ENCODE peak calls at places on chromosomes 7 and 10, in six cellular contexts. I is HFFc6, R is HL-60, Y is B cell, J is RWPE1, S is endodermal cell. L is an unnamed sample.

GRCh38 chr10:24756283-24756682 is 32.6 kb upstream of the ARHGAP21 start:
- DNase-seq in I (no peak), S (no peak), J (peak; percentile 12), R (no peak), Y (no peak), L (no peak)

GRCh38 chr7:12687213-12688171 is at the start of gene ARL4A:
- DNase-seq in J (peak; percentile 100), S (peak; percentile 100), I (peak; percentile 97), Y (peak; percentile 77), R (peak; percentile 86), L (peak; percentile 98)

GRCh38 chr10:63554666-63555065 is 33.5 kb downstream of the REEP3 start:
- DNase-seq in I (peak; percentile 90), Y (peak; percentile 67), R (no peak), J (peak; percentile 27), S (no peak), L (no peak)

GRCh38 chr7:2417981-2418481 is 14.6 kb downstream of the CHST12 start:
- DNase-seq in I (peak; percentile 12), R (no peak), J (no peak), S (no peak), Y (no peak), L (no peak)

GRCh38 chr10:103295391-103296044 is 18.6 kb downstream of the INA start:
- DNase-seq in R (no peak), J (no peak), S (no peak), I (peak; percentile 86), Y (no peak), L (no peak)

GRCh38 chr10:8036521-8037198 is 17.8 kb upstream of the GATA3 start:
- DNase-seq in R (no peak), S (peak; percentile 48), J (no peak), I (no peak), Y (no peak), L (no peak)

GRCh38 chr10:7545256-7545655 is 121.5 kb downstream of the ITIH5 start:
- DNase-seq in Y (no peak), R (no peak), I (no peak), J (no peak), S (no peak), L (no peak)

GRCh38 chr7:131861620-131862346 is 305.4 kb upstream of the PODXL start:
- DNase-seq in I (peak; percentile 16), Y (no peak), R (no peak), S (no peak), J (no peak), L (no peak)

GRCh38 chr10:9097991-9098306 is 1043.5 kb downstream of the GATA3 start:
- DNase-seq in I (no peak), R (no peak), Y (no peak), J (no peak), S (peak; percentile 47), L (no peak)

GRCh38 chr7:36301914-36302771 is 87.5 kb upstream of the ANLN start:
- DNase-seq in R (no peak), S (peak; percentile 72), I (no peak), Y (no peak), J (no peak), L (no peak)

GRCh38 chr7:130069179-130069977 is 956 bp upstream of the KLHDC10 start:
- DNase-seq in R (no peak), I (no peak), J (no peak), Y (no peak), S (no peak), L (no peak)

GRCh38 chr7:37150180-37150579 is 298.5 kb downstream of the ELMO1 start:
- DNase-seq in I (no peak), Y (no peak), R (no peak), S (no peak), J (no peak), L (no peak)

GRCh38 chr7:84729284-84729683 is 457.6 kb downstream of the SEMA3D start:
- DNase-seq in J (no peak), R (no peak), S (no peak), Y (no peak), I (peak; percentile 87), L (no peak)

GRCh38 chr7:31125171-31125570 is 73.1 kb downstream of the ADCYAP1R1 start:
- DNase-seq in Y (no peak), J (no peak), R (no peak), I (no peak), S (no peak), L (no peak)

GRCh38 chr10:24207781-24208611 is 942 bp upstream of the KIAA1217 start:
- DNase-seq in Y (no peak), J (no peak), R (no peak), S (peak; percentile 47), I (no peak), L (no peak)

GRCh38 chr10:73874267-73875138 is at the start of gene CAMK2G:
- DNase-seq in I (peak; percentile 81), J (peak; percentile 95), Y (peak; percentile 98), S (peak; percentile 91), R (peak; percentile 69), L (peak; percentile 78)

GRCh38 chr7:94642838-94643653 is 12.9 kb downstream of the SGCE start:
- DNase-seq in S (no peak), I (no peak), R (no peak), J (no peak), Y (no peak), L (no peak)

GRCh38 chr10:122192142-122192541 is 79.0 kb upstream of the BTBD16 start:
- DNase-seq in J (no peak), S (no peak), R (no peak), I (no peak), Y (no peak), L (peak; percentile 48)

GRCh38 chr7:157769870-157770213 is 433.0 kb downstream of the DNAJB6 start:
- DNase-seq in I (no peak), S (no peak), J (no peak), R (no peak), Y (no peak), L (no peak)

GRCh38 chr10:104277785-104278184 is 8.8 kb downstream of the GSTO2 start:
- DNase-seq in I (no peak), Y (no peak), S (no peak), J (no peak), R (no peak), L (no peak)

GRCh38 chr7:94578615-94579014 is 69.0 kb downstream of the CASD1 start:
- DNase-seq in Y (no peak), I (no peak), S (no peak), R (no peak), J (no peak), L (no peak)

GRCh38 chr7:34060548-34060947 is 155.2 kb downstream of the BMPER start:
- DNase-seq in Y (no peak), J (no peak), S (no peak), R (no peak), I (peak; percentile 83), L (no peak)

GRCh38 chr7:36943591-36944430 is 219.5 kb upstream of the AOAH start:
- DNase-seq in R (no peak), I (no peak), J (no peak), S (no peak), Y (peak; percentile 12), L (no peak)

GRCh38 chr7:66099551-66100407 is 14.9 kb upstream of the CRCP start:
- DNase-seq in S (peak; percentile 88), J (peak; percentile 38), I (peak; percentile 88), Y (peak; percentile 14), R (peak; percentile 70), L (peak; percentile 18)

GRCh38 chr10:117075064-117075463 is 63.0 kb downstream of the VAX1 start:
- DNase-seq in I (no peak), J (peak; percentile 39), S (no peak), R (no peak), Y (no peak), L (no peak)

GRCh38 chr10:6737080-6737641 is 157.1 kb upstream of the PRKCQ start:
- DNase-seq in I (no peak), J (peak; percentile 94), R (no peak), Y (no peak), S (peak; percentile 81), L (no peak)

GRCh38 chr10:11831520-11831951 is 8.4 kb downstream of the PROSER2 start:
- DNase-seq in S (no peak), Y (no peak), R (no peak), J (no peak), I (no peak), L (no peak)

GRCh38 chr10:63521389-63522128 is at the start of gene REEP3:
- DNase-seq in S (peak; percentile 91), J (peak; percentile 50), R (peak; percentile 41), Y (peak; percentile 87), I (peak; percentile 47), L (peak; percentile 87)

GRCh38 chr7:140689199-140690152 is 7.0 kb upstream of the NDUFB2 start:
- DNase-seq in S (no peak), I (no peak), J (no peak), R (no peak), Y (no peak), L (no peak)

GRCh38 chr10:120186506-120186905 is 270.5 kb upstream of the PLPP4 start:
- DNase-seq in R (no peak), Y (no peak), I (no peak), J (no peak), S (no peak), L (no peak)

GRCh38 chr7:158609313-158609974 is 21.8 kb upstream of the PTPRN2 start:
- DNase-seq in S (no peak), R (peak; percentile 63), J (no peak), Y (no peak), I (no peak), L (no peak)

GRCh38 chr10:968546-969199 is 19.6 kb upstream of the GTPBP4 start:
- DNase-seq in I (no peak), J (no peak), S (no peak), R (no peak), Y (no peak), L (no peak)

GRCh38 chr7:132536646-132537395 is 39.4 kb downstream of the PLXNA4 start:
- DNase-seq in I (peak; percentile 48), Y (no peak), R (no peak), S (peak; percentile 52), J (no peak), L (no peak)

DNA sequence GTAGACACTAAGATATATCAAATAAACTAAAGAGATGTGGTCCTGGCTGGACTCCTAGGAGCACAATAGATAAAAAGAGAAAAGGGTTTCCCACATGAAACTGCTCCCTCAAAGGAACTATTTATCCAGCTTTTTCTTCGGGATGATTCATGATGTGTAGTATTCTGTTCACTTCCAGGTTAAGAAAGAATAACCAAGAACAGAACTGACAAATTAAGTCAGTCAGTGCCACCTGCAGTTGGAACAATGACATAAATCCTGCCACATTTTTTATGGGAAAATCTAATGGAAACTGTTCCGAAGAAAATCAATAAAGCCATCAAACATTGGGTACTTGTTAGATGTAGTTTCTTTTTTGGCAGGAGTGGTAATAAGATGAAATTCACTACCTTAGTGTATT is 87.1 kb downstream of the POLR1F start:
- DNase-seq in I (no peak), J (peak; percentile 35), Y (no peak), S (no peak), R (no peak), L (no peak)
- TF ChIP-seq CTCF in I (no peak), J (peak; percentile 30), Y (no peak), S (no peak), R (no peak), L (no peak)

GRCh38 chr7:121163699-121164098 is 165.1 kb upstream of the WNT16 start:
- DNase-seq in S (no peak), Y (no peak), R (no peak), I (peak; percentile 8), J (no peak), L (no peak)
- TF ChIP-seq CTCF in S (no peak), Y (no peak), R (no peak), I (peak; percentile 25), J (no peak), L (no peak)

GRCh38 chr7:80392229-80393169 is 119.4 kb downstream of the GNAT3 start:
- DNase-seq in Y (no peak), R (no peak), I (peak; percentile 55), S (no peak), J (peak; percentile 18), L (no peak)
- TF ChIP-seq CTCF in Y (no peak), R (no peak), I (peak; percentile 87), S (peak; percentile 74), J (peak; percentile 84), L (peak; percentile 45)

GRCh38 chr10:126387041-126387908 is 1.0 kb downstream of the ADAM12 start:
- DNase-seq in S (peak; percentile 93), R (no peak), I (peak; percentile 55), Y (peak; percentile 27), J (peak; percentile 62), L (peak; percentile 84)
- TF ChIP-seq CTCF in S (peak; percentile 95), R (no peak), I (peak; percentile 88), Y (peak; percentile 16), J (peak; percentile 44), L (peak; percentile 78)

L was measured in glutamatergic neuron.